ENCODE peak calls at places on chromosomes 7 and 10, in seven cellular contexts. C is astrocyte of the hippocampus; I is NCI-H345; Q is frontal cortex; S is HT1080; A is activated T-cell treated with anti-CD3 and anti-CD28 coated beads, Interleukin-2, amount 50 U/mL, for 4 hours; D is HCT116. T is an unnamed sample.

GRCh38 chr10:1195828-1196227 is 139.6 kb downstream of the WDR37 start:
- DNase-seq in C (no peak), I (no peak), Q (no peak), S (no peak), A (no peak), D (no peak), T (no peak)

GRCh38 chr10:103612462-103613365 is 119.2 kb downstream of the NEURL1 start:
- DNase-seq in C (no peak), I (no peak), Q (no peak), S (peak; percentile 36), A (no peak), D (no peak), T (no peak)

GRCh38 chr10:74822583-74823089 is 3.8 kb upstream of the KAT6B start:
- DNase-seq in C (no peak), I (no peak), Q (no peak), S (peak; percentile 31), A (no peak), D (no peak), T (no peak)

GRCh38 chr7:97064972-97065587 is 40.4 kb upstream of the DLX5 start:
- DNase-seq in C (peak; percentile 72), I (peak; percentile 68), Q (no peak), S (peak; percentile 49), A (no peak), D (peak; percentile 34), T (peak; percentile 59)

GRCh38 chr10:49252313-49253034 is 46.5 kb upstream of the C10orf71 start:
- DNase-seq in C (no peak), I (no peak), Q (no peak), S (no peak), A (no peak), D (no peak), T (no peak)

GRCh38 chr10:98457762-98458161 is 11.0 kb upstream of the HPS1 start:
- DNase-seq in C (no peak), I (no peak), Q (no peak), S (no peak), A (no peak), D (no peak), T (no peak)

GRCh38 chr10:112421731-112422130 is 25.0 kb downstream of the ZDHHC6 start:
- DNase-seq in C (no peak), I (no peak), Q (no peak), S (no peak), A (no peak), D (no peak), T (no peak)

GRCh38 chr7:22969010-22969431 is 44.9 kb downstream of the HYCC1 start:
- DNase-seq in C (no peak), I (no peak), Q (no peak), S (no peak), A (no peak), D (no peak), T (no peak)

GRCh38 chr7:141024668-141025067 is 9.9 kb upstream of the MRPS33 start:
- DNase-seq in C (no peak), I (no peak), Q (no peak), S (no peak), A (no peak), D (no peak), T (no peak)

GRCh38 chr7:1087462-1087809 is 477 bp upstream of the GPER1 start:
- DNase-seq in C (peak; percentile 31), I (no peak), Q (no peak), S (no peak), A (no peak), D (no peak), T (no peak)

GRCh38 chr7:36840930-36841329 is 116.6 kb upstream of the AOAH start:
- DNase-seq in C (no peak), I (peak; percentile 6), Q (no peak), S (no peak), A (no peak), D (no peak), T (no peak)

GRCh38 chr7:157502701-157503111 is 165.9 kb downstream of the DNAJB6 start:
- DNase-seq in C (no peak), I (no peak), Q (no peak), S (peak; percentile 91), A (peak; percentile 46), D (no peak), T (no peak)

GRCh38 chr10:102779680-102780079 is 35.9 kb downstream of the WBP1L start:
- DNase-seq in C (no peak), I (no peak), Q (no peak), S (no peak), A (no peak), D (no peak), T (no peak)

GRCh38 chr7:142231716-142232115 is 26.1 kb downstream of the PRSS58 start:
- DNase-seq in C (no peak), I (no peak), Q (no peak), S (peak; percentile 68), A (no peak), D (peak; percentile 46), T (peak; percentile 32)

T was measured in A549.